ENCODE peak calls at places on chromosomes 6 and 20, in five cellular contexts. R is left ventricle myocardium inferior, C is A673, D is SK-N-SH, O is fibroblast of lung. A is an unnamed sample.

GRCh38 chr6:33116881-33117711 is 41.3 kb downstream of the HLA-DPB1 start:
- DNase-seq in R (no peak), C (peak), D (peak), O (no peak), A (no peak)

GRCh38 chr6:48036316-48036715 is 74.7 kb downstream of the PTCHD4 start:
- DNase-seq in R (no peak), C (no peak), D (no peak), O (peak), A (peak)

GRCh38 chr6:3382399-3383279 is 74.2 kb downstream of the SLC22A23 start:
- DNase-seq in R (no peak), C (no peak), D (no peak), O (no peak), A (no peak)

GRCh38 chr20:52869698-52870288 is 102.4 kb upstream of the TSHZ2 start:
- DNase-seq in R (no peak), C (no peak), D (no peak), O (no peak), A (no peak)

GRCh38 chr6:82863771-82864170 is 201.9 kb downstream of the UBE3D start:
- DNase-seq in R (no peak), C (no peak), D (no peak), O (no peak), A (no peak)

GRCh38 chr6:28124350-28124970 is at the start of gene ZSCAN16:
- DNase-seq in R (peak), C (peak), D (peak), O (peak), A (peak)

GRCh38 chr6:130632288-130632687 is 194.9 kb upstream of the SMLR1 start:
- DNase-seq in R (no peak), C (no peak), D (no peak), O (no peak), A (no peak)

GRCh38 chr20:18252597-18253451 is 35.5 kb upstream of the ZNF133 start:
- DNase-seq in R (no peak), C (no peak), D (no peak), O (no peak), A (peak)

GRCh38 chr6:70423189-70424133 is 10.2 kb downstream of the FAM135A start:
- DNase-seq in R (no peak), C (no peak), D (no peak), O (no peak), A (no peak)

GRCh38 chr6:37660317-37660716 is 37.4 kb downstream of the MDGA1 start:
- DNase-seq in R (no peak), C (no peak), D (no peak), O (no peak), A (no peak)

GRCh38 chr20:40564997-40565680 is 123.9 kb downstream of the MAFB start:
- DNase-seq in R (no peak), C (peak), D (no peak), O (peak), A (peak)

GRCh38 chr6:53476979-53477378 is 67.9 kb downstream of the GCLC start:
- DNase-seq in R (no peak), C (no peak), D (no peak), O (no peak), A (no peak)

GRCh38 chr20:41308290-41308691 is 9.2 kb downstream of the ZHX3 start:
- DNase-seq in R (no peak), C (no peak), D (no peak), O (peak), A (no peak)

GRCh38 chr6:132872923-132873322 is 58.6 kb downstream of the RPS12 start:
- DNase-seq in R (no peak), C (no peak), D (no peak), O (no peak), A (no peak)

GRCh38 chr6:24831771-24832718 is 33.3 kb upstream of the ARMH2 start:
- DNase-seq in R (no peak), C (no peak), D (no peak), O (peak), A (no peak)

GRCh38 chr6:119742188-119742803 is 392.7 kb upstream of the MAN1A1 start:
- DNase-seq in R (peak), C (peak), D (peak), O (peak), A (no peak)

GRCh38 chr6:167668754-167669552 is 157.8 kb upstream of the AFDN start:
- DNase-seq in R (no peak), C (no peak), D (no peak), O (no peak), A (no peak)

GRCh38 chr20:46970937-46971630 is 76.4 kb downstream of the EYA2 start:
- DNase-seq in R (no peak), C (peak), D (peak), O (peak), A (no peak)

GRCh38 chr6:142088858-142089216 is 43.9 kb upstream of the GJE1 start:
- DNase-seq in R (no peak), C (peak), D (peak), O (peak), A (peak)

GRCh38 chr6:43120101-43120730 is 44.1 kb downstream of the PTK7 start:
- DNase-seq in R (no peak), C (no peak), D (no peak), O (no peak), A (no peak)

GRCh38 chr6:163010145-163010544 is 282.4 kb downstream of the PACRG start:
- DNase-seq in R (no peak), C (no peak), D (no peak), O (no peak), A (no peak)

GRCh38 chr6:53205778-53206177 is 57.1 kb upstream of the GCM1 start:
- DNase-seq in R (no peak), C (no peak), D (no peak), O (no peak), A (no peak)

GRCh38 chr6:159083146-159083545 is 38.4 kb upstream of the TAGAP start:
- DNase-seq in R (no peak), C (no peak), D (no peak), O (no peak), A (no peak)

GRCh38 chr6:81988446-81988845 is 236.0 kb upstream of the TENT5A start:
- DNase-seq in R (no peak), C (no peak), D (no peak), O (no peak), A (no peak)

GRCh38 chr6:118705799-118706481 is 54.5 kb upstream of the CEP85L start:
- DNase-seq in R (no peak), C (peak), D (no peak), O (peak), A (no peak)

GRCh38 chr6:126657556-126658129 is 317.7 kb downstream of the CENPW start:
- DNase-seq in R (no peak), C (peak), D (peak), O (peak), A (peak)

GRCh38 chr6:84871925-84872324 is 107.5 kb upstream of the TBX18 start:
- DNase-seq in R (no peak), C (no peak), D (no peak), O (no peak), A (no peak)

GRCh38 chr6:41707565-41708200 is 27.7 kb downstream of the TFEB start:
- DNase-seq in R (no peak), C (no peak), D (no peak), O (no peak), A (no peak)

GRCh38 chr6:22906091-22906549 is 336.8 kb downstream of the HDGFL1 start:
- DNase-seq in R (no peak), C (peak), D (no peak), O (peak), A (no peak)

GRCh38 chr20:17667445-17667844 is 14.6 kb downstream of the RRBP1 start:
- DNase-seq in R (no peak), C (no peak), D (no peak), O (no peak), A (no peak)

GRCh38 chr20:45970646-45971424 is 1.2 kb downstream of the ZNF335 start:
- DNase-seq in R (no peak), C (no peak), D (peak), O (no peak), A (no peak)

GRCh38 chr20:59911041-59911440 is 22.4 kb downstream of the SYCP2 start:
- DNase-seq in R (no peak), C (no peak), D (no peak), O (no peak), A (no peak)

GRCh38 chr20:57458400-57459160 is 66.4 kb downstream of the CTCFL start:
- DNase-seq in R (no peak), C (no peak), D (no peak), O (no peak), A (no peak)

GRCh38 chr20:24785141-24785924 is 163.7 kb upstream of the CST7 start:
- DNase-seq in R (no peak), C (no peak), D (no peak), O (peak), A (no peak)

GRCh38 chr6:90169328-90169886 is 127.2 kb downstream of the BACH2 start:
- DNase-seq in R (no peak), C (no peak), D (no peak), O (no peak), A (no peak)

GRCh38 chr20:63003546-63003945 is 3.2 kb downstream of the BHLHE23 start:
- DNase-seq in R (no peak), C (no peak), D (no peak), O (no peak), A (no peak)

GRCh38 chr20:63005862-63006564 is 751 bp downstream of the BHLHE23 start:
- DNase-seq in R (no peak), C (peak), D (no peak), O (peak), A (no peak)

GRCh38 chr20:63006611-63007471 is at the start of gene BHLHE23:
- DNase-seq in R (peak), C (peak), D (no peak), O (no peak), A (no peak)

GRCh38 chr20:63005240-63005861 is 1.4 kb downstream of the BHLHE23 start:
- DNase-seq in R (no peak), C (no peak), D (no peak), O (no peak), A (no peak)

GRCh38 chr20:63004607-63005211 is 2.1 kb downstream of the BHLHE23 start:
- DNase-seq in R (no peak), C (no peak), D (no peak), O (no peak), A (no peak)
- H3K27ac ChIP-seq in R (no peak), C (no peak), D (no peak), O (no peak), A (no peak)

DNA sequence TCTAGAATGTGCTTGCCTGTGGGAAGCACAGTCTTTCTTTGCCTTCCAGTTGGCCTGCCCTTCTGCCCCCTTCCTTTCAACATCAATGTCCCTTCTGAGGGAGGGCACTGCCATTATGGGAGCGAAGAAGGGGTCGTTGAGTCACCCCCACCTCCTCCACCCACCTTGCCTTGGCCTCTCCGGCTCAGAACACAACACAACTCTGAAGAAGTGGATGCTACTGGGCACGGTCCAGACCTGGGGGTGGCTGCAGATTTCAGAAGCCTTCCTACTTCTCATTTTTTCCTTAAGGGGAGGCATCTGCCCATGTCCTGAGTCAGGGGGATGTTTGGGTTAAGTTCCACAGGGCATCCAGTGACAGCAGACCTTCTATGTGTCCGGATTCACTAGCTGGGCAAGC is 72.1 kb downstream of the GFOD1 start:
- DNase-seq in R (no peak), C (no peak), D (no peak), O (no peak), A (no peak)
- H3K27ac ChIP-seq in R (peak), C (no peak), D (no peak), O (no peak), A (no peak)

DNA sequence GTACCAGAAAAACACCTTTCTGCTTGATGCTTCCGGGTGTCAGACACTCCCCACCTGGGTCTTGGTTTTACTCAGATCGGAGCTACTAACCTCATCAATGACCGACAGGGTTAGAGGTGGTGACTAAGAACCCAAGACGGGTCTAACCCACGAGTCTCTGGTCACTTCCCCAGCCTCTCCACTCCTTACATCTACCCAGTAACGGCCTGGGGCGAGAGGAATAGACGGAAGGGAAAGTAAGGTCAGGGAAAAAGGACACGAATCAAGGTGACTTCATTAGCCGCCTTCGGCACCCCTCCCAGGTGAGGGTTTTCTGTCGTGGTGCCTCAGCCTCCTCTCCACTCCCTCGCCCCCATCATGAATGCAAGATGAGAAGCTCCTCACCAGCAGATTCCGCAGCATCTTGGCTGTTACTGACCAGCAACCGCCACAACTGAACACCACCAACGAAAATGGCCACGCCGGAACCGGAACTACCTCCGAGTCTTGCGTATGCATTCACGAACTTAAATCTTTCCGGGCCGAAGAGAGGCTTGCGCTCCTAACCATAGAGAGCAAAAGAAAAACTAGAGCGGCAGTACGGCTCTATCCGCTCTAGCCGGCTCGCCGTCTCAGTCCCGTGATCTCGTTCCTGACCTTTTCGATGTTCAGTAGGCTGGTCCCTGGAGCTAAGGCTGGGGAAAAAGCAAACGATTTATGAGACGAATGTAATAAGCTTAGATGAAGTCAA is at the start of gene COX7A2:
- DNase-seq in R (peak), C (peak), D (peak), O (peak), A (peak)
- H3K27ac ChIP-seq in R (peak), C (peak), D (peak), O (peak), A (peak)

GRCh38 chr6:31145386-31145785 is 6.5 kb upstream of the PSORS1C2 start:
- DNase-seq in R (no peak), C (no peak), D (no peak), O (no peak), A (no peak)
- H3K27ac ChIP-seq in R (no peak), C (no peak), D (no peak), O (no peak), A (no peak)

GRCh38 chr6:151286192-151286591 is 46.4 kb downstream of the AKAP12 start:
- DNase-seq in R (peak), C (no peak), D (no peak), O (no peak), A (no peak)
- H3K27ac ChIP-seq in R (peak), C (no peak), D (peak), O (no peak), A (no peak)

GRCh38 chr6:21144928-21145327 is 448.6 kb upstream of the SOX4 start:
- DNase-seq in R (no peak), C (no peak), D (peak), O (no peak), A (no peak)
- H3K27ac ChIP-seq in R (no peak), C (no peak), D (no peak), O (no peak), A (no peak)

GRCh38 chr20:8579060-8579459 is 447.0 kb downstream of the PLCB1 start:
- DNase-seq in R (no peak), C (no peak), D (no peak), O (no peak), A (no peak)

GRCh38 chr20:8581451-8582183 is 449.6 kb downstream of the PLCB1 start:
- DNase-seq in R (no peak), C (no peak), D (no peak), O (no peak), A (no peak)

GRCh38 chr20:8587246-8587645 is 455.2 kb downstream of the PLCB1 start:
- DNase-seq in R (no peak), C (no peak), D (no peak), O (no peak), A (no peak)

GRCh38 chr20:8587810-8588209 is 455.7 kb downstream of the PLCB1 start:
- DNase-seq in R (no peak), C (no peak), D (no peak), O (no peak), A (no peak)

DNA sequence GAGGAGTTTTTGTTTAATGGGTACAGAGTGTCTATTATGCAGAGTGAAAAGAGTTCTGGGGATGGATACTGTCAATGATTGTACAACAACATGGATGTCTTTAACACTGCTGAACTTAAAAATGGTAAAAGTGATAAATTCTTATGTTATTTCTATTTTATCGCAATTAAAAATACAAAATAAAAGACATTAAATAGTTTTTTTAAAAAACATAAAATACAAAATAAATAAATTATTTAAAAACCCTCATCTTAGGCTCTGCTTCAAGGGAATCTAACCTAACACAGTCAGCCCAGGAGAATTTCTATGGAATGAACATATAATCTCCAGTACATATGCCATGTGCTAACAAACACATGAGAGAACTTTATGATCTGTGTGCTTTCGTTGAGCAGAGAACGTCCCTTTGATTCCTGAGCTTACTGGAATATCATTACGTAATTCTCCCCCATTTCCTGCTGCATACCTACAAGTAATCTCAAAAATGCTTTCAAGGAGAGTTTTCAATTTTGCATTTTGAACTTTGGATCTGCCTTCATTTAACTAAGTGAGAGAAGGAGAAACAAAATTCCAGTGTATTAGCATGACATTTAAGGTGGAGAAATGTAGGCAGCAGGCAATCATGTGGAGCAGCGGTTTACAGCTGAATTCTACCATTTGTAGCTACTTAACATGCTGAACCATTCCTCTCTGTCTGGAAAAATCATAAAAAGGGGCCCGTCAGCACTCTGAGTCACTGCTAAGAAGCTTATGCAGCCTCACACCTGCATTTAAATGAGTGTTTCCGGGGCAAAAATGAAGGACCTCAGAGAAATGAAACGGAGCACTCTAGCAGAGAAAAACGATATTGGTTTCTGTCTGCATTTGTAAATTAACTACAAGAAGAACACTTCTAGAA is 451.4 kb downstream of the PLCB1 start:
- DNase-seq in R (no peak), C (peak), D (no peak), O (no peak), A (no peak)
- H3K27ac ChIP-seq in R (no peak), C (no peak), D (no peak), O (no peak), A (no peak)

A was measured in epithelial cell of prostate.